ENCODE peak calls at places on chromosomes 4 and X, in six cellular contexts. One of them, this sample, is unnamed.

GRCh38 chrX:119512145-119512800 is 44.0 kb downstream of the SLC25A5 start:
- DNase-seq in GM23248: peak
- DNase-seq in mesendoderm: peak
- DNase-seq in activated CD4-positive, alpha-beta T cell treated with anti-CD3 and anti-CD28 coated beads for 4 hours: no peak
- DNase-seq in WERI-Rb-1: peak
- DNase-seq in central memory CD8-positive, alpha-beta T cell: no peak
- DNase-seq in this sample: peak

GRCh38 chr4:8694651-8695151 is 102.1 kb downstream of the CPZ start:
- DNase-seq in WERI-Rb-1: no peak
- DNase-seq in activated CD4-positive, alpha-beta T cell treated with anti-CD3 and anti-CD28 coated beads for 4 hours: no peak
- DNase-seq in mesendoderm: no peak
- DNase-seq in GM23248: no peak
- DNase-seq in central memory CD8-positive, alpha-beta T cell: no peak
- DNase-seq in this sample: no peak

GRCh38 chrX:23332101-23332887 is 2.4 kb upstream of the PTCHD1 start:
- DNase-seq in WERI-Rb-1: no peak
- DNase-seq in central memory CD8-positive, alpha-beta T cell: no peak
- DNase-seq in mesendoderm: no peak
- DNase-seq in activated CD4-positive, alpha-beta T cell treated with anti-CD3 and anti-CD28 coated beads for 4 hours: no peak
- DNase-seq in GM23248: no peak
- DNase-seq in this sample: no peak

GRCh38 chr4:83917572-83917971 is 381.7 kb downstream of the GPAT3 start:
- DNase-seq in GM23248: no peak
- DNase-seq in mesendoderm: peak
- DNase-seq in central memory CD8-positive, alpha-beta T cell: no peak
- DNase-seq in activated CD4-positive, alpha-beta T cell treated with anti-CD3 and anti-CD28 coated beads for 4 hours: no peak
- DNase-seq in WERI-Rb-1: no peak
- DNase-seq in this sample: no peak

GRCh38 chr4:156971623-156972369 is at the start of gene PDGFC:
- DNase-seq in activated CD4-positive, alpha-beta T cell treated with anti-CD3 and anti-CD28 coated beads for 4 hours: no peak
- DNase-seq in central memory CD8-positive, alpha-beta T cell: no peak
- DNase-seq in GM23248: peak
- DNase-seq in WERI-Rb-1: peak
- DNase-seq in mesendoderm: peak
- DNase-seq in this sample: peak

GRCh38 chr4:145297556-145297955 is 117.2 kb upstream of the OTUD4 start:
- DNase-seq in WERI-Rb-1: no peak
- DNase-seq in activated CD4-positive, alpha-beta T cell treated with anti-CD3 and anti-CD28 coated beads for 4 hours: no peak
- DNase-seq in GM23248: no peak
- DNase-seq in central memory CD8-positive, alpha-beta T cell: no peak
- DNase-seq in mesendoderm: no peak
- DNase-seq in this sample: no peak

GRCh38 chr4:2792711-2793577 is at the start of gene SH3BP2:
- DNase-seq in WERI-Rb-1: peak
- DNase-seq in mesendoderm: peak
- DNase-seq in central memory CD8-positive, alpha-beta T cell: no peak
- DNase-seq in activated CD4-positive, alpha-beta T cell treated with anti-CD3 and anti-CD28 coated beads for 4 hours: peak
- DNase-seq in GM23248: peak
- DNase-seq in this sample: peak

GRCh38 chrX:33065415-33065814 is 145.9 kb downstream of the DMD start:
- DNase-seq in WERI-Rb-1: no peak
- DNase-seq in central memory CD8-positive, alpha-beta T cell: no peak
- DNase-seq in mesendoderm: no peak
- DNase-seq in activated CD4-positive, alpha-beta T cell treated with anti-CD3 and anti-CD28 coated beads for 4 hours: no peak
- DNase-seq in GM23248: no peak
- DNase-seq in this sample: no peak

GRCh38 chr4:174559894-174560293 is 37.6 kb upstream of the HPGD start:
- DNase-seq in WERI-Rb-1: no peak
- DNase-seq in activated CD4-positive, alpha-beta T cell treated with anti-CD3 and anti-CD28 coated beads for 4 hours: no peak
- DNase-seq in GM23248: no peak
- DNase-seq in central memory CD8-positive, alpha-beta T cell: no peak
- DNase-seq in mesendoderm: peak
- DNase-seq in this sample: no peak

GRCh38 chr4:37392540-37393255 is 148.2 kb downstream of the NWD2 start:
- DNase-seq in activated CD4-positive, alpha-beta T cell treated with anti-CD3 and anti-CD28 coated beads for 4 hours: no peak
- DNase-seq in GM23248: peak
- DNase-seq in WERI-Rb-1: no peak
- DNase-seq in mesendoderm: peak
- DNase-seq in central memory CD8-positive, alpha-beta T cell: no peak
- DNase-seq in this sample: no peak

GRCh38 chr4:18319456-18319855 is 297.9 kb upstream of the LCORL start:
- DNase-seq in activated CD4-positive, alpha-beta T cell treated with anti-CD3 and anti-CD28 coated beads for 4 hours: no peak
- DNase-seq in central memory CD8-positive, alpha-beta T cell: no peak
- DNase-seq in mesendoderm: no peak
- DNase-seq in WERI-Rb-1: no peak
- DNase-seq in GM23248: no peak
- DNase-seq in this sample: no peak

GRCh38 chrX:46461653-46462191 is 83.5 kb downstream of the ZNF674 start:
- DNase-seq in mesendoderm: no peak
- DNase-seq in central memory CD8-positive, alpha-beta T cell: no peak
- DNase-seq in GM23248: no peak
- DNase-seq in WERI-Rb-1: no peak
- DNase-seq in activated CD4-positive, alpha-beta T cell treated with anti-CD3 and anti-CD28 coated beads for 4 hours: no peak
- DNase-seq in this sample: no peak

GRCh38 chr4:121156822-121157769 is 7.0 kb downstream of the TNIP3 start:
- DNase-seq in GM23248: peak
- DNase-seq in WERI-Rb-1: peak
- DNase-seq in central memory CD8-positive, alpha-beta T cell: no peak
- DNase-seq in mesendoderm: peak
- DNase-seq in activated CD4-positive, alpha-beta T cell treated with anti-CD3 and anti-CD28 coated beads for 4 hours: peak
- DNase-seq in this sample: peak

GRCh38 chrX:136048446-136048845 is 63.2 kb downstream of the SLC9A6 start:
- DNase-seq in WERI-Rb-1: no peak
- DNase-seq in central memory CD8-positive, alpha-beta T cell: no peak
- DNase-seq in GM23248: peak
- DNase-seq in mesendoderm: no peak
- DNase-seq in activated CD4-positive, alpha-beta T cell treated with anti-CD3 and anti-CD28 coated beads for 4 hours: no peak
- DNase-seq in this sample: no peak

GRCh38 chr4:15779336-15779735 is 1.2 kb downstream of the CD38 start:
- DNase-seq in GM23248: peak
- DNase-seq in central memory CD8-positive, alpha-beta T cell: no peak
- DNase-seq in WERI-Rb-1: no peak
- DNase-seq in activated CD4-positive, alpha-beta T cell treated with anti-CD3 and anti-CD28 coated beads for 4 hours: no peak
- DNase-seq in mesendoderm: peak
- DNase-seq in this sample: peak

GRCh38 chrX:120562569-120562926 is 1.8 kb upstream of the CUL4B start:
- DNase-seq in WERI-Rb-1: no peak
- DNase-seq in activated CD4-positive, alpha-beta T cell treated with anti-CD3 and anti-CD28 coated beads for 4 hours: no peak
- DNase-seq in GM23248: no peak
- DNase-seq in central memory CD8-positive, alpha-beta T cell: no peak
- DNase-seq in mesendoderm: no peak
- DNase-seq in this sample: peak

GRCh38 chr4:14749910-14750309 is 252.4 kb upstream of the CPEB2 start:
- DNase-seq in activated CD4-positive, alpha-beta T cell treated with anti-CD3 and anti-CD28 coated beads for 4 hours: no peak
- DNase-seq in GM23248: peak
- DNase-seq in mesendoderm: peak
- DNase-seq in central memory CD8-positive, alpha-beta T cell: no peak
- DNase-seq in WERI-Rb-1: peak
- DNase-seq in this sample: peak

GRCh38 chrX:134294548-134294947 is 57.6 kb downstream of the CCDC160 start:
- DNase-seq in mesendoderm: no peak
- DNase-seq in central memory CD8-positive, alpha-beta T cell: no peak
- DNase-seq in activated CD4-positive, alpha-beta T cell treated with anti-CD3 and anti-CD28 coated beads for 4 hours: no peak
- DNase-seq in GM23248: peak
- DNase-seq in WERI-Rb-1: no peak
- DNase-seq in this sample: peak

GRCh38 chrX:24204331-24204730 is 54.8 kb downstream of the ZFX start:
- DNase-seq in activated CD4-positive, alpha-beta T cell treated with anti-CD3 and anti-CD28 coated beads for 4 hours: no peak
- DNase-seq in GM23248: peak
- DNase-seq in mesendoderm: no peak
- DNase-seq in WERI-Rb-1: no peak
- DNase-seq in central memory CD8-positive, alpha-beta T cell: no peak
- DNase-seq in this sample: peak

GRCh38 chr4:128757712-128758111 is 51.8 kb upstream of the JADE1 start:
- DNase-seq in activated CD4-positive, alpha-beta T cell treated with anti-CD3 and anti-CD28 coated beads for 4 hours: no peak
- DNase-seq in GM23248: no peak
- DNase-seq in mesendoderm: peak
- DNase-seq in central memory CD8-positive, alpha-beta T cell: no peak
- DNase-seq in WERI-Rb-1: peak
- DNase-seq in this sample: no peak

GRCh38 chr4:56648245-56649151 is 32.6 kb downstream of the HOPX start:
- DNase-seq in mesendoderm: no peak
- DNase-seq in central memory CD8-positive, alpha-beta T cell: no peak
- DNase-seq in GM23248: peak
- DNase-seq in activated CD4-positive, alpha-beta T cell treated with anti-CD3 and anti-CD28 coated beads for 4 hours: no peak
- DNase-seq in WERI-Rb-1: no peak
- DNase-seq in this sample: no peak

GRCh38 chr4:8515316-8516060 is 64.7 kb upstream of the GPR78 start:
- DNase-seq in mesendoderm: no peak
- DNase-seq in GM23248: peak
- DNase-seq in WERI-Rb-1: no peak
- DNase-seq in central memory CD8-positive, alpha-beta T cell: no peak
- DNase-seq in activated CD4-positive, alpha-beta T cell treated with anti-CD3 and anti-CD28 coated beads for 4 hours: no peak
- DNase-seq in this sample: peak

GRCh38 chr4:31192372-31192771 is 472.2 kb downstream of the PCDH7 start:
- DNase-seq in activated CD4-positive, alpha-beta T cell treated with anti-CD3 and anti-CD28 coated beads for 4 hours: no peak
- DNase-seq in WERI-Rb-1: no peak
- DNase-seq in central memory CD8-positive, alpha-beta T cell: no peak
- DNase-seq in GM23248: no peak
- DNase-seq in mesendoderm: no peak
- DNase-seq in this sample: no peak

GRCh38 chr4:75327804-75328512 is 186.2 kb downstream of the RCHY1 start:
- DNase-seq in activated CD4-positive, alpha-beta T cell treated with anti-CD3 and anti-CD28 coated beads for 4 hours: no peak
- DNase-seq in GM23248: no peak
- DNase-seq in mesendoderm: no peak
- DNase-seq in central memory CD8-positive, alpha-beta T cell: no peak
- DNase-seq in WERI-Rb-1: no peak
- DNase-seq in this sample: no peak

GRCh38 chr4:1727117-1728031 is 6.1 kb downstream of the TACC3 start:
- DNase-seq in WERI-Rb-1: no peak
- DNase-seq in activated CD4-positive, alpha-beta T cell treated with anti-CD3 and anti-CD28 coated beads for 4 hours: no peak
- DNase-seq in GM23248: peak
- DNase-seq in central memory CD8-positive, alpha-beta T cell: no peak
- DNase-seq in mesendoderm: no peak
- DNase-seq in this sample: peak

GRCh38 chrX:107659768-107660167 is 31.5 kb downstream of the PRPS1 start:
- DNase-seq in GM23248: peak
- DNase-seq in WERI-Rb-1: no peak
- DNase-seq in central memory CD8-positive, alpha-beta T cell: no peak
- DNase-seq in activated CD4-positive, alpha-beta T cell treated with anti-CD3 and anti-CD28 coated beads for 4 hours: peak
- DNase-seq in mesendoderm: no peak
- DNase-seq in this sample: peak

GRCh38 chr4:13539047-13539720 is 5.1 kb downstream of the NKX3-2 start:
- DNase-seq in WERI-Rb-1: no peak
- DNase-seq in GM23248: peak
- DNase-seq in central memory CD8-positive, alpha-beta T cell: no peak
- DNase-seq in activated CD4-positive, alpha-beta T cell treated with anti-CD3 and anti-CD28 coated beads for 4 hours: no peak
- DNase-seq in mesendoderm: no peak
- DNase-seq in this sample: peak

GRCh38 chr4:54063224-54063623 is 1.2 kb downstream of the CHIC2 start:
- DNase-seq in activated CD4-positive, alpha-beta T cell treated with anti-CD3 and anti-CD28 coated beads for 4 hours: no peak
- DNase-seq in WERI-Rb-1: no peak
- DNase-seq in central memory CD8-positive, alpha-beta T cell: no peak
- DNase-seq in mesendoderm: no peak
- DNase-seq in GM23248: peak
- DNase-seq in this sample: peak

GRCh38 chr4:150224896-150225591 is 146.8 kb downstream of the DCLK2 start:
- DNase-seq in WERI-Rb-1: no peak
- DNase-seq in GM23248: peak
- DNase-seq in mesendoderm: peak
- DNase-seq in activated CD4-positive, alpha-beta T cell treated with anti-CD3 and anti-CD28 coated beads for 4 hours: no peak
- DNase-seq in central memory CD8-positive, alpha-beta T cell: no peak
- DNase-seq in this sample: peak

GRCh38 chr4:22999419-22999818 is 306.7 kb downstream of the GBA3 start:
- DNase-seq in central memory CD8-positive, alpha-beta T cell: no peak
- DNase-seq in mesendoderm: peak
- DNase-seq in GM23248: no peak
- DNase-seq in activated CD4-positive, alpha-beta T cell treated with anti-CD3 and anti-CD28 coated beads for 4 hours: no peak
- DNase-seq in WERI-Rb-1: peak
- DNase-seq in this sample: no peak